ENCODE peak calls at places on chromosomes 13 and 19, in ten cellular contexts. One of them, this sample, is unnamed.

GRCh38 chr19:13149628-13150186 is 468 bp downstream of the STX10 start:
- DNase-seq in ovary: peak
- DNase-seq in NCI-H1092 treated with DMSO at 0.1 percent for 48 hours: peak
- DNase-seq in astrocyte of the spinal cord: peak
- DNase-seq in stimulated activated CD4-positive, alpha-beta T cell treated with anti-CD3 and anti-CD28 coated beads, Interleukin-15, amount 100 ng/mL, for 24 hours: peak
- DNase-seq in AG04450: no peak
- DNase-seq in LoVo: peak
- DNase-seq in fibroblast of mammary gland: no peak
- DNase-seq in GM12864: no peak
- DNase-seq in K562: no peak
- DNase-seq in this sample: peak

GRCh38 chr19:38769635-38770211 is 3.6 kb downstream of the LGALS7 start:
- DNase-seq in ovary: peak
- DNase-seq in NCI-H1092 treated with DMSO at 0.1 percent for 48 hours: peak
- DNase-seq in astrocyte of the spinal cord: peak
- DNase-seq in stimulated activated CD4-positive, alpha-beta T cell treated with anti-CD3 and anti-CD28 coated beads, Interleukin-15, amount 100 ng/mL, for 24 hours: peak
- DNase-seq in AG04450: peak
- DNase-seq in LoVo: no peak
- DNase-seq in fibroblast of mammary gland: peak
- DNase-seq in GM12864: peak
- DNase-seq in K562: peak
- DNase-seq in this sample: peak

GRCh38 chr13:106466691-106467405 is 68.6 kb downstream of the EFNB2 start:
- DNase-seq in ovary: no peak
- DNase-seq in NCI-H1092 treated with DMSO at 0.1 percent for 48 hours: no peak
- DNase-seq in astrocyte of the spinal cord: no peak
- DNase-seq in stimulated activated CD4-positive, alpha-beta T cell treated with anti-CD3 and anti-CD28 coated beads, Interleukin-15, amount 100 ng/mL, for 24 hours: no peak
- DNase-seq in AG04450: no peak
- DNase-seq in LoVo: no peak
- DNase-seq in fibroblast of mammary gland: no peak
- DNase-seq in GM12864: no peak
- DNase-seq in K562: no peak
- DNase-seq in this sample: no peak

GRCh38 chr19:39411006-39411831 is 1.2 kb upstream of the PLEKHG2 start:
- DNase-seq in ovary: peak
- DNase-seq in NCI-H1092 treated with DMSO at 0.1 percent for 48 hours: no peak
- DNase-seq in astrocyte of the spinal cord: peak
- DNase-seq in stimulated activated CD4-positive, alpha-beta T cell treated with anti-CD3 and anti-CD28 coated beads, Interleukin-15, amount 100 ng/mL, for 24 hours: no peak
- DNase-seq in AG04450: no peak
- DNase-seq in LoVo: peak
- DNase-seq in fibroblast of mammary gland: peak
- DNase-seq in GM12864: no peak
- DNase-seq in K562: no peak
- DNase-seq in this sample: no peak

GRCh38 chr13:75220238-75220542 is 261.8 kb downstream of the TBC1D4 start:
- DNase-seq in ovary: no peak
- DNase-seq in NCI-H1092 treated with DMSO at 0.1 percent for 48 hours: no peak
- DNase-seq in astrocyte of the spinal cord: no peak
- DNase-seq in stimulated activated CD4-positive, alpha-beta T cell treated with anti-CD3 and anti-CD28 coated beads, Interleukin-15, amount 100 ng/mL, for 24 hours: no peak
- DNase-seq in AG04450: no peak
- DNase-seq in LoVo: no peak
- DNase-seq in fibroblast of mammary gland: no peak
- DNase-seq in GM12864: no peak
- DNase-seq in K562: no peak
- DNase-seq in this sample: peak

GRCh38 chr13:114069376-114070097 is 62.9 kb downstream of the RASA3 start:
- DNase-seq in ovary: no peak
- DNase-seq in NCI-H1092 treated with DMSO at 0.1 percent for 48 hours: no peak
- DNase-seq in astrocyte of the spinal cord: no peak
- DNase-seq in stimulated activated CD4-positive, alpha-beta T cell treated with anti-CD3 and anti-CD28 coated beads, Interleukin-15, amount 100 ng/mL, for 24 hours: no peak
- DNase-seq in AG04450: no peak
- DNase-seq in LoVo: no peak
- DNase-seq in fibroblast of mammary gland: no peak
- DNase-seq in GM12864: no peak
- DNase-seq in K562: no peak
- DNase-seq in this sample: peak

GRCh38 chr13:99442273-99442895 is 58.9 kb upstream of the TM9SF2 start:
- DNase-seq in ovary: no peak
- DNase-seq in NCI-H1092 treated with DMSO at 0.1 percent for 48 hours: peak
- DNase-seq in astrocyte of the spinal cord: peak
- DNase-seq in stimulated activated CD4-positive, alpha-beta T cell treated with anti-CD3 and anti-CD28 coated beads, Interleukin-15, amount 100 ng/mL, for 24 hours: peak
- DNase-seq in AG04450: no peak
- DNase-seq in LoVo: peak
- DNase-seq in fibroblast of mammary gland: peak
- DNase-seq in GM12864: no peak
- DNase-seq in K562: peak
- DNase-seq in this sample: no peak

GRCh38 chr13:47249296-47249695 is 352.4 kb upstream of the HTR2A start:
- DNase-seq in ovary: no peak
- DNase-seq in NCI-H1092 treated with DMSO at 0.1 percent for 48 hours: no peak
- DNase-seq in astrocyte of the spinal cord: no peak
- DNase-seq in stimulated activated CD4-positive, alpha-beta T cell treated with anti-CD3 and anti-CD28 coated beads, Interleukin-15, amount 100 ng/mL, for 24 hours: no peak
- DNase-seq in AG04450: no peak
- DNase-seq in LoVo: no peak
- DNase-seq in fibroblast of mammary gland: peak
- DNase-seq in GM12864: no peak
- DNase-seq in K562: no peak
- DNase-seq in this sample: no peak

GRCh38 chr19:16566161-16566560 is 6.1 kb downstream of the SLC35E1 start:
- DNase-seq in ovary: no peak
- DNase-seq in NCI-H1092 treated with DMSO at 0.1 percent for 48 hours: no peak
- DNase-seq in astrocyte of the spinal cord: no peak
- DNase-seq in stimulated activated CD4-positive, alpha-beta T cell treated with anti-CD3 and anti-CD28 coated beads, Interleukin-15, amount 100 ng/mL, for 24 hours: peak
- DNase-seq in AG04450: no peak
- DNase-seq in LoVo: no peak
- DNase-seq in fibroblast of mammary gland: no peak
- DNase-seq in GM12864: no peak
- DNase-seq in K562: no peak
- DNase-seq in this sample: no peak

GRCh38 chr19:38265213-38265861 is 964 bp downstream of the SPINT2 start:
- DNase-seq in ovary: no peak
- DNase-seq in NCI-H1092 treated with DMSO at 0.1 percent for 48 hours: no peak
- DNase-seq in astrocyte of the spinal cord: no peak
- DNase-seq in stimulated activated CD4-positive, alpha-beta T cell treated with anti-CD3 and anti-CD28 coated beads, Interleukin-15, amount 100 ng/mL, for 24 hours: peak
- DNase-seq in AG04450: no peak
- DNase-seq in LoVo: peak
- DNase-seq in fibroblast of mammary gland: no peak
- DNase-seq in GM12864: no peak
- DNase-seq in K562: no peak
- DNase-seq in this sample: no peak

GRCh38 chr19:36198116-36198515 is 16.3 kb downstream of the ZNF565 start:
- DNase-seq in ovary: no peak
- DNase-seq in NCI-H1092 treated with DMSO at 0.1 percent for 48 hours: no peak
- DNase-seq in astrocyte of the spinal cord: no peak
- DNase-seq in stimulated activated CD4-positive, alpha-beta T cell treated with anti-CD3 and anti-CD28 coated beads, Interleukin-15, amount 100 ng/mL, for 24 hours: no peak
- DNase-seq in AG04450: no peak
- DNase-seq in LoVo: no peak
- DNase-seq in fibroblast of mammary gland: no peak
- DNase-seq in GM12864: no peak
- DNase-seq in K562: no peak
- DNase-seq in this sample: no peak

GRCh38 chr13:51584731-51585191 is 499 bp downstream of the WDFY2 start:
- DNase-seq in ovary: no peak
- DNase-seq in NCI-H1092 treated with DMSO at 0.1 percent for 48 hours: peak
- DNase-seq in astrocyte of the spinal cord: peak
- DNase-seq in stimulated activated CD4-positive, alpha-beta T cell treated with anti-CD3 and anti-CD28 coated beads, Interleukin-15, amount 100 ng/mL, for 24 hours: peak
- DNase-seq in AG04450: no peak
- DNase-seq in LoVo: peak
- DNase-seq in fibroblast of mammary gland: peak
- DNase-seq in GM12864: peak
- DNase-seq in K562: peak
- DNase-seq in this sample: peak

GRCh38 chr13:73677041-73677589 is 457.1 kb downstream of the KLF12 start:
- DNase-seq in ovary: no peak
- DNase-seq in NCI-H1092 treated with DMSO at 0.1 percent for 48 hours: no peak
- DNase-seq in astrocyte of the spinal cord: peak
- DNase-seq in stimulated activated CD4-positive, alpha-beta T cell treated with anti-CD3 and anti-CD28 coated beads, Interleukin-15, amount 100 ng/mL, for 24 hours: no peak
- DNase-seq in AG04450: no peak
- DNase-seq in LoVo: peak
- DNase-seq in fibroblast of mammary gland: peak
- DNase-seq in GM12864: no peak
- DNase-seq in K562: no peak
- DNase-seq in this sample: no peak

GRCh38 chr19:57719424-57719823 is 8.0 kb downstream of the ZNF671 start:
- DNase-seq in ovary: no peak
- DNase-seq in NCI-H1092 treated with DMSO at 0.1 percent for 48 hours: no peak
- DNase-seq in astrocyte of the spinal cord: no peak
- DNase-seq in stimulated activated CD4-positive, alpha-beta T cell treated with anti-CD3 and anti-CD28 coated beads, Interleukin-15, amount 100 ng/mL, for 24 hours: no peak
- DNase-seq in AG04450: no peak
- DNase-seq in LoVo: no peak
- DNase-seq in fibroblast of mammary gland: no peak
- DNase-seq in GM12864: no peak
- DNase-seq in K562: no peak
- DNase-seq in this sample: no peak

GRCh38 chr13:71169125-71169524 is 697.9 kb downstream of the DACH1 start:
- DNase-seq in ovary: no peak
- DNase-seq in NCI-H1092 treated with DMSO at 0.1 percent for 48 hours: peak
- DNase-seq in astrocyte of the spinal cord: no peak
- DNase-seq in stimulated activated CD4-positive, alpha-beta T cell treated with anti-CD3 and anti-CD28 coated beads, Interleukin-15, amount 100 ng/mL, for 24 hours: no peak
- DNase-seq in AG04450: no peak
- DNase-seq in LoVo: no peak
- DNase-seq in fibroblast of mammary gland: no peak
- DNase-seq in GM12864: no peak
- DNase-seq in K562: no peak
- DNase-seq in this sample: no peak